ENCODE peak calls at places on chromosomes 1 and 21, in ten cellular contexts. One of them, this sample, is unnamed.

GRCh38 chr1:8010080-8010664 is 15.9 kb downstream of the ERRFI1 start:
- ATAC-seq in upper lobe of right lung: no peak
- ATAC-seq in HepG2: peak; percentile 18
- ATAC-seq in left lung: no peak
- ATAC-seq in lower lobe of right lung: no peak
- ATAC-seq in psoas muscle: no peak
- ATAC-seq in aorta: no peak
- ATAC-seq in right cardiac atrium: no peak
- ATAC-seq in upper lobe of left lung: no peak
- ATAC-seq in mucosa of descending colon: no peak
- ATAC-seq in this sample: no peak

GRCh38 chr1:61626820-61627219 is 98.1 kb downstream of the TM2D1 start:
- ATAC-seq in aorta: no peak
- ATAC-seq in right cardiac atrium: peak; percentile 92
- ATAC-seq in mucosa of descending colon: no peak
- ATAC-seq in upper lobe of right lung: no peak
- ATAC-seq in upper lobe of left lung: peak; percentile 84
- ATAC-seq in psoas muscle: no peak
- ATAC-seq in lower lobe of right lung: no peak
- ATAC-seq in HepG2: no peak
- ATAC-seq in left lung: no peak
- ATAC-seq in this sample: peak; percentile 62

GRCh38 chr1:173038875-173039554 is 11.7 kb downstream of the TNFSF18 start:
- ATAC-seq in HepG2: no peak
- ATAC-seq in upper lobe of left lung: peak; percentile 41
- ATAC-seq in left lung: no peak
- ATAC-seq in lower lobe of right lung: no peak
- ATAC-seq in aorta: no peak
- ATAC-seq in mucosa of descending colon: no peak
- ATAC-seq in right cardiac atrium: no peak
- ATAC-seq in psoas muscle: no peak
- ATAC-seq in upper lobe of right lung: peak; percentile 24
- ATAC-seq in this sample: no peak

GRCh38 chr21:39788383-39788782 is 43.4 kb downstream of the IGSF5 start:
- ATAC-seq in lower lobe of right lung: peak; percentile 98
- ATAC-seq in upper lobe of left lung: peak; percentile 89
- ATAC-seq in right cardiac atrium: peak; percentile 99
- ATAC-seq in aorta: peak; percentile 92
- ATAC-seq in upper lobe of right lung: peak; percentile 100
- ATAC-seq in psoas muscle: no peak
- ATAC-seq in left lung: peak; percentile 99
- ATAC-seq in HepG2: peak; percentile 100
- ATAC-seq in mucosa of descending colon: peak; percentile 95
- ATAC-seq in this sample: peak; percentile 99

GRCh38 chr1:182170941-182171461 is 109.5 kb upstream of the ZNF648 start:
- ATAC-seq in aorta: no peak
- ATAC-seq in psoas muscle: peak; percentile 54
- ATAC-seq in HepG2: no peak
- ATAC-seq in left lung: peak; percentile 58
- ATAC-seq in upper lobe of left lung: peak; percentile 69
- ATAC-seq in upper lobe of right lung: peak; percentile 70
- ATAC-seq in lower lobe of right lung: peak; percentile 70
- ATAC-seq in mucosa of descending colon: no peak
- ATAC-seq in right cardiac atrium: peak; percentile 65
- ATAC-seq in this sample: no peak

GRCh38 chr1:224457782-224458144 is 23.2 kb upstream of the WDR26 start:
- ATAC-seq in aorta: no peak
- ATAC-seq in psoas muscle: no peak
- ATAC-seq in lower lobe of right lung: no peak
- ATAC-seq in HepG2: no peak
- ATAC-seq in mucosa of descending colon: no peak
- ATAC-seq in upper lobe of right lung: no peak
- ATAC-seq in upper lobe of left lung: no peak
- ATAC-seq in right cardiac atrium: no peak
- ATAC-seq in left lung: no peak
- ATAC-seq in this sample: no peak

GRCh38 chr21:20276954-20277353 is 721.3 kb upstream of the NCAM2 start:
- ATAC-seq in HepG2: no peak
- ATAC-seq in left lung: no peak
- ATAC-seq in upper lobe of left lung: no peak
- ATAC-seq in mucosa of descending colon: no peak
- ATAC-seq in aorta: no peak
- ATAC-seq in right cardiac atrium: no peak
- ATAC-seq in psoas muscle: no peak
- ATAC-seq in lower lobe of right lung: no peak
- ATAC-seq in upper lobe of right lung: no peak
- ATAC-seq in this sample: no peak

GRCh38 chr1:244075247-244075722 is 24.2 kb downstream of the ZBTB18 start:
- ATAC-seq in left lung: peak; percentile 70
- ATAC-seq in aorta: no peak
- ATAC-seq in mucosa of descending colon: peak; percentile 63
- ATAC-seq in upper lobe of right lung: peak; percentile 68
- ATAC-seq in psoas muscle: no peak
- ATAC-seq in upper lobe of left lung: no peak
- ATAC-seq in right cardiac atrium: no peak
- ATAC-seq in lower lobe of right lung: peak; percentile 54
- ATAC-seq in HepG2: no peak
- ATAC-seq in this sample: no peak

GRCh38 chr1:108142773-108143394 is 57.3 kb downstream of the SLC25A24 start:
- ATAC-seq in lower lobe of right lung: no peak
- ATAC-seq in aorta: no peak
- ATAC-seq in HepG2: no peak
- ATAC-seq in mucosa of descending colon: no peak
- ATAC-seq in left lung: no peak
- ATAC-seq in upper lobe of right lung: no peak
- ATAC-seq in upper lobe of left lung: no peak
- ATAC-seq in psoas muscle: no peak
- ATAC-seq in right cardiac atrium: no peak
- ATAC-seq in this sample: no peak

GRCh38 chr21:15437873-15438272 is 291.9 kb upstream of the USP25 start:
- ATAC-seq in lower lobe of right lung: no peak
- ATAC-seq in right cardiac atrium: no peak
- ATAC-seq in left lung: no peak
- ATAC-seq in aorta: no peak
- ATAC-seq in mucosa of descending colon: no peak
- ATAC-seq in upper lobe of right lung: no peak
- ATAC-seq in psoas muscle: no peak
- ATAC-seq in upper lobe of left lung: no peak
- ATAC-seq in HepG2: no peak
- ATAC-seq in this sample: no peak

GRCh38 chr1:27154469-27154990 is 395 bp downstream of the SLC9A1 start:
- ATAC-seq in lower lobe of right lung: no peak
- ATAC-seq in upper lobe of right lung: no peak
- ATAC-seq in psoas muscle: peak; percentile 13
- ATAC-seq in upper lobe of left lung: no peak
- ATAC-seq in left lung: peak; percentile 6
- ATAC-seq in right cardiac atrium: peak; percentile 9
- ATAC-seq in mucosa of descending colon: peak; percentile 12
- ATAC-seq in HepG2: peak; percentile 16
- ATAC-seq in aorta: peak; percentile 21
- ATAC-seq in this sample: no peak

GRCh38 chr1:207824691-207825090 is 72.8 kb downstream of the CD46 start:
- ATAC-seq in upper lobe of right lung: no peak
- ATAC-seq in left lung: no peak
- ATAC-seq in aorta: no peak
- ATAC-seq in right cardiac atrium: no peak
- ATAC-seq in psoas muscle: no peak
- ATAC-seq in HepG2: no peak
- ATAC-seq in mucosa of descending colon: no peak
- ATAC-seq in lower lobe of right lung: no peak
- ATAC-seq in upper lobe of left lung: no peak
- ATAC-seq in this sample: peak; percentile 7

GRCh38 chr1:4160181-4160580 is 260.1 kb upstream of the C1orf174 start:
- ATAC-seq in psoas muscle: no peak
- ATAC-seq in HepG2: no peak
- ATAC-seq in aorta: no peak
- ATAC-seq in lower lobe of right lung: no peak
- ATAC-seq in upper lobe of left lung: no peak
- ATAC-seq in right cardiac atrium: no peak
- ATAC-seq in mucosa of descending colon: no peak
- ATAC-seq in left lung: no peak
- ATAC-seq in upper lobe of right lung: no peak
- ATAC-seq in this sample: no peak

GRCh38 chr1:57770772-57771171 is 346.9 kb upstream of the DAB1 start:
- ATAC-seq in upper lobe of left lung: no peak
- ATAC-seq in mucosa of descending colon: no peak
- ATAC-seq in lower lobe of right lung: no peak
- ATAC-seq in right cardiac atrium: no peak
- ATAC-seq in aorta: no peak
- ATAC-seq in upper lobe of right lung: no peak
- ATAC-seq in psoas muscle: no peak
- ATAC-seq in left lung: no peak
- ATAC-seq in HepG2: peak; percentile 60
- ATAC-seq in this sample: no peak

GRCh38 chr1:74731399-74732052 is 1.3 kb downstream of the CRYZ start:
- ATAC-seq in lower lobe of right lung: peak; percentile 18
- ATAC-seq in left lung: peak; percentile 13
- ATAC-seq in upper lobe of right lung: peak; percentile 18
- ATAC-seq in HepG2: peak; percentile 76
- ATAC-seq in right cardiac atrium: no peak
- ATAC-seq in psoas muscle: no peak
- ATAC-seq in upper lobe of left lung: no peak
- ATAC-seq in mucosa of descending colon: peak; percentile 9
- ATAC-seq in aorta: no peak
- ATAC-seq in this sample: no peak

GRCh38 chr1:31782766-31783410 is 18.7 kb upstream of the ADGRB2 start:
- ATAC-seq in upper lobe of right lung: no peak
- ATAC-seq in HepG2: no peak
- ATAC-seq in lower lobe of right lung: no peak
- ATAC-seq in mucosa of descending colon: no peak
- ATAC-seq in psoas muscle: no peak
- ATAC-seq in right cardiac atrium: peak; percentile 4
- ATAC-seq in upper lobe of left lung: no peak
- ATAC-seq in left lung: no peak
- ATAC-seq in aorta: no peak
- ATAC-seq in this sample: no peak

GRCh38 chr1:66275601-66276023 is 258.3 kb upstream of the SGIP1 start:
- ATAC-seq in left lung: no peak
- ATAC-seq in HepG2: no peak
- ATAC-seq in upper lobe of right lung: peak; percentile 45
- ATAC-seq in right cardiac atrium: peak; percentile 55
- ATAC-seq in aorta: no peak
- ATAC-seq in upper lobe of left lung: peak; percentile 22
- ATAC-seq in psoas muscle: no peak
- ATAC-seq in mucosa of descending colon: no peak
- ATAC-seq in lower lobe of right lung: peak; percentile 42
- ATAC-seq in this sample: no peak
- H3K4me1 ChIP-seq in left lung: peaks cover 33% of the 10 kb centered on the region
- H3K4me1 ChIP-seq in HepG2: no peaks in the 10 kb centered on the region
- H3K4me1 ChIP-seq in upper lobe of right lung: peaks cover 60% of the 10 kb centered on the region
- H3K4me1 ChIP-seq in right cardiac atrium: peaks cover 14% of the 10 kb centered on the region
- H3K4me1 ChIP-seq in aorta: no peaks in the 10 kb centered on the region
- H3K4me1 ChIP-seq in upper lobe of left lung: peaks cover 57% of the 10 kb centered on the region
- H3K4me1 ChIP-seq in psoas muscle: peaks cover 48% of the 10 kb centered on the region
- H3K4me1 ChIP-seq in mucosa of descending colon: peaks cover 6% of the 10 kb centered on the region
- H3K4me1 ChIP-seq in lower lobe of right lung: peaks cover 70% of the 10 kb centered on the region
- H3K4me1 ChIP-seq in this sample: peaks cover 8% of the 10 kb centered on the region

DNA sequence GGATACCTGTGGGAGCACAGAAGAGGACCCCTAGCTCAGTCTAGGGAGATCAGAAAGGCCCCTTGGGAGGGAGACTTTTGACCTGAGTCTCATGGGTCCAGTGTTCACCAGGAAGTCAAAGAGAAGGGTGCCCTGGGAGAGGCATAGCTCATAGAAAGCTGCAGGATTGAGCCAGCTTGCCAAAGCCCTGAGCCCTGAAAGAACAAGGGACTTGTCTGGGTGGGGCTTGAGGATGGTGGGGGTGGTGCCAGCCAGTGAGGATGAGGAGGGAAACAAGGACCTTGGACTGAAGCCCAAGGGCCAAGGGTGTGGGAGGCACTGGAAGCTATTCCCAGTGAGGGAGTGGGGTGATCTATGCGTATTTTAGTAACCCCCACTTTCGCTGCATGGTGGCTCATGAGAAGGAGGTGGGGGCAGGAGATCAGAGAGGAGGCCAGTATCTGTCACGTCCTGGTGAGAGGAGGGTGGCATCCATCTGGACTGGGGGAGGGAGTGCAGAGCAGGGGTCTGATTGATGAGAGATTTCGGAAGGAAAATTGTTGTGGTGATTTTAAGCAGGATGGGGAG is 28.4 kb downstream of the DMBX1 start:
- ATAC-seq in mucosa of descending colon: peak; percentile 49
- ATAC-seq in aorta: no peak
- ATAC-seq in left lung: no peak
- ATAC-seq in right cardiac atrium: no peak
- ATAC-seq in upper lobe of left lung: no peak
- ATAC-seq in psoas muscle: no peak
- ATAC-seq in lower lobe of right lung: no peak
- ATAC-seq in HepG2: no peak
- ATAC-seq in upper lobe of right lung: no peak
- ATAC-seq in this sample: no peak
- H3K4me1 ChIP-seq in mucosa of descending colon: peaks cover 8% of the 10 kb centered on the region
- H3K4me1 ChIP-seq in aorta: no peaks in the 10 kb centered on the region
- H3K4me1 ChIP-seq in left lung: peaks cover 17% of the 10 kb centered on the region
- H3K4me1 ChIP-seq in right cardiac atrium: peaks cover 5% of the 10 kb centered on the region
- H3K4me1 ChIP-seq in upper lobe of left lung: peaks cover 4% of the 10 kb centered on the region
- H3K4me1 ChIP-seq in psoas muscle: no peaks in the 10 kb centered on the region
- H3K4me1 ChIP-seq in lower lobe of right lung: peaks cover 17% of the 10 kb centered on the region
- H3K4me1 ChIP-seq in HepG2: peaks cover 20% of the 10 kb centered on the region
- H3K4me1 ChIP-seq in upper lobe of right lung: peaks cover 11% of the 10 kb centered on the region
- H3K4me1 ChIP-seq in this sample: peaks cover 5% of the 10 kb centered on the region

DNA sequence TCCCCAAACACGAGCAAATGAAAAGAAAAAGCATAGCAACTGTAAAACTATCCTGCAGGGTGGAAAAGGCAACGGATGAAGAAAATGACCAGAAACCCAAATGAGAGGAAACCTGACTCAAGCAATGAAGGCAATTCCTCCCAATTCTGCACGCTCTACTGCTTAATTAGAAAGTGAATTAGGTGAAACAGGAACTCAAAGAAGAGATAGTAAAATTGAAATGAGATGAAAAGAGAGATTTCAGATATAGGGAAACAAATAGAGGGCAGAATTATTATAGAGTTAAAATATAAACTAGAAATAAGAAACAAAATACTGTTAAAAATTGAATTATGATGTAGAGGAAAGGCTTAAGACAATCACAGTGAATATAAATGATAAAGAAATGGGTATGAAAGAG is 27.5 kb upstream of the ITPKB start:
- ATAC-seq in lower lobe of right lung: no peak
- ATAC-seq in psoas muscle: no peak
- ATAC-seq in mucosa of descending colon: no peak
- ATAC-seq in left lung: no peak
- ATAC-seq in aorta: no peak
- ATAC-seq in right cardiac atrium: no peak
- ATAC-seq in upper lobe of right lung: no peak
- ATAC-seq in HepG2: no peak
- ATAC-seq in upper lobe of left lung: no peak
- ATAC-seq in this sample: no peak
- H3K4me1 ChIP-seq in lower lobe of right lung: no peaks in the 10 kb centered on the region
- H3K4me1 ChIP-seq in psoas muscle: no peaks in the 10 kb centered on the region
- H3K4me1 ChIP-seq in mucosa of descending colon: no peaks in the 10 kb centered on the region
- H3K4me1 ChIP-seq in left lung: no peaks in the 10 kb centered on the region
- H3K4me1 ChIP-seq in aorta: no peaks in the 10 kb centered on the region
- H3K4me1 ChIP-seq in right cardiac atrium: no peaks in the 10 kb centered on the region
- H3K4me1 ChIP-seq in upper lobe of right lung: no peaks in the 10 kb centered on the region
- H3K4me1 ChIP-seq in HepG2: no peaks in the 10 kb centered on the region
- H3K4me1 ChIP-seq in upper lobe of left lung: no peaks in the 10 kb centered on the region
- H3K4me1 ChIP-seq in this sample: no peaks in the 10 kb centered on the region

DNA sequence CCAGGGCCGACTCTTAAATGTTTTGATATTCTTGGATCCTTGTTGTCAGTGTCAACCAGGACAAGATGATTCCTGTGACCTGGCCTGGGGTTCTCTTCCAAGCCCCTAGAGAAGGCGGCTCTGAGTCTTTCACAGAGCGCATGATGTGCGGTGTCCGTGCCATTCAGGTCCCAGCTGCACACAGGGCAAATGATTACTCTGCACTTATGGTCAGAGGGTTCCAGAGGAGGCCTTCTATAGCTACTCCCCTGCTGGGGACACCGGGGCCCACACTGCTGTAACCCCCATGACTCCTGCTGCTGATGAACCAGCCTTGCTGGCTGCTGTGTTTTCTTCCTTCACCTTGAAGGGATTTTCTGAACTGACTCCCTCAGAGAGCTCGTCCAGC is 1.4 kb downstream of the PTGFRN start:
- ATAC-seq in upper lobe of right lung: no peak
- ATAC-seq in right cardiac atrium: no peak
- ATAC-seq in upper lobe of left lung: no peak
- ATAC-seq in left lung: no peak
- ATAC-seq in lower lobe of right lung: no peak
- ATAC-seq in psoas muscle: no peak
- ATAC-seq in aorta: no peak
- ATAC-seq in mucosa of descending colon: peak; percentile 16
- ATAC-seq in HepG2: peak; percentile 45
- ATAC-seq in this sample: no peak
- H3K4me1 ChIP-seq in upper lobe of right lung: peaks cover 8% of the 10 kb centered on the region
- H3K4me1 ChIP-seq in right cardiac atrium: no peaks in the 10 kb centered on the region
- H3K4me1 ChIP-seq in upper lobe of left lung: peaks cover 5% of the 10 kb centered on the region
- H3K4me1 ChIP-seq in left lung: peaks cover 14% of the 10 kb centered on the region
- H3K4me1 ChIP-seq in lower lobe of right lung: peaks cover 23% of the 10 kb centered on the region
- H3K4me1 ChIP-seq in psoas muscle: no peaks in the 10 kb centered on the region
- H3K4me1 ChIP-seq in aorta: no peaks in the 10 kb centered on the region
- H3K4me1 ChIP-seq in mucosa of descending colon: peaks cover 18% of the 10 kb centered on the region
- H3K4me1 ChIP-seq in HepG2: peaks cover 13% of the 10 kb centered on the region
- H3K4me1 ChIP-seq in this sample: peaks cover 17% of the 10 kb centered on the region